ENCODE peak calls at places on chromosomes 3 and 15, in six cellular contexts. C is GM12865; K is stimulated activated CD4-positive, alpha-beta T cell treated with anti-CD3 and anti-CD28 coated beads, Interleukin-12 subunit alpha, Interleukin-12 subunit beta, amount 100 ng/mL, for 4 hours; R is CD4-positive, CD25-positive, alpha-beta regulatory T cell; N is nephron progenitor cell; B is esophagus squamous epithelium. Q is an unnamed sample.

GRCh38 chr3:129025691-129026435 is 24.8 kb downstream of the EFCC1 start:
- DNase-seq in R (no peak), B (no peak), K (no peak), C (no peak), N (no peak), Q (no peak)

GRCh38 chr15:71588746-71589145 is 221.6 kb upstream of the NR2E3 start:
- DNase-seq in K (no peak), C (no peak), R (no peak), B (no peak), N (no peak), Q (no peak)

GRCh38 chr3:188832146-188832545 is 339.6 kb upstream of the TPRG1 start:
- DNase-seq in K (no peak), C (no peak), N (no peak), B (no peak), R (no peak), Q (no peak)

GRCh38 chr15:59622289-59622688 is 10.7 kb downstream of the GCNT3 start:
- DNase-seq in N (peak; percentile 53), K (peak; percentile 25), R (no peak), C (peak; percentile 75), B (no peak), Q (no peak)

GRCh38 chr3:64152676-64153466 is 72.4 kb downstream of the PRICKLE2 start:
- DNase-seq in C (no peak), B (no peak), N (no peak), K (no peak), R (no peak), Q (no peak)

GRCh38 chr3:136728918-136729317 is 23.3 kb downstream of the STAG1 start:
- DNase-seq in B (no peak), R (no peak), C (no peak), N (no peak), K (no peak), Q (no peak)

GRCh38 chr3:110804856-110805255 is 266.8 kb upstream of the NECTIN3 start:
- DNase-seq in R (no peak), B (no peak), K (no peak), N (no peak), C (no peak), Q (no peak)

GRCh38 chr3:187101184-187102072 is 37.9 kb downstream of the RPL39L start:
- DNase-seq in N (no peak), B (no peak), C (peak; percentile 51), R (peak; percentile 36), K (peak; percentile 45), Q (peak; percentile 37)

GRCh38 chr3:170752571-170753155 is 117.3 kb downstream of the RPL22L1 start:
- DNase-seq in K (no peak), R (no peak), B (no peak), C (no peak), N (no peak), Q (no peak)

GRCh38 chr15:34810455-34811146 is 15.3 kb upstream of the ACTC1 start:
- DNase-seq in N (no peak), B (no peak), K (no peak), C (no peak), R (no peak), Q (no peak)

GRCh38 chr3:122535964-122536363 is 21.2 kb upstream of the KPNA1 start:
- DNase-seq in N (no peak), B (no peak), C (no peak), R (no peak), K (no peak), Q (no peak)

GRCh38 chr3:63242124-63242523 is 36.0 kb upstream of the SYNPR start:
- DNase-seq in R (no peak), N (no peak), B (no peak), K (no peak), C (no peak), Q (no peak)

GRCh38 chr3:5252111-5252510 is 64.6 kb downstream of the EDEM1 start:
- DNase-seq in B (no peak), N (no peak), R (no peak), C (no peak), K (no peak), Q (no peak)

GRCh38 chr15:62824111-62824737 is 218.3 kb upstream of the TPM1 start:
- DNase-seq in C (no peak), R (no peak), K (no peak), N (no peak), B (no peak), Q (no peak)

GRCh38 chr15:37375529-37375928 is 275.2 kb upstream of the MEIS2 start:
- DNase-seq in K (no peak), N (no peak), R (no peak), B (no peak), C (no peak), Q (no peak)

GRCh38 chr3:120274739-120275167 is 10.3 kb downstream of the GPR156 start:
- DNase-seq in B (no peak), C (no peak), K (no peak), R (no peak), N (no peak), Q (no peak)

GRCh38 chr15:37792351-37792750 is 142.1 kb upstream of the TMCO5A start:
- DNase-seq in B (no peak), K (no peak), C (no peak), R (no peak), N (no peak), Q (no peak)

GRCh38 chr3:67706934-67707333 is 52.5 kb upstream of the SUCLG2 start:
- DNase-seq in K (no peak), N (no peak), B (no peak), C (no peak), R (no peak), Q (no peak)

GRCh38 chr3:36763111-36763849 is 1.1 kb downstream of the DCLK3 start:
- DNase-seq in R (no peak), B (no peak), K (no peak), C (no peak), N (no peak), Q (no peak)

GRCh38 chr15:64209680-64210334 is 47.0 kb upstream of the PPIB start:
- DNase-seq in B (no peak), R (peak; percentile 14), C (peak; percentile 36), N (no peak), K (no peak), Q (no peak)

GRCh38 chr3:14406762-14407161 is 4.4 kb downstream of the SLC6A6 start:
- DNase-seq in K (no peak), C (no peak), B (no peak), R (no peak), N (no peak), Q (no peak)

GRCh38 chr3:14000556-14000955 is 120.7 kb upstream of the WNT7A start:
- DNase-seq in B (no peak), N (no peak), R (no peak), C (no peak), K (no peak), Q (no peak)

GRCh38 chr15:30882861-30883433 is 20.8 kb upstream of the FAN1 start:
- DNase-seq in N (no peak), B (no peak), K (no peak), C (no peak), R (no peak), Q (peak; percentile 21)